ENCODE peak calls at places on chromosomes 4 and X, in four cellular contexts. R is D341Med, V is endothelial cell of umbilical vein, B is cardiac muscle cell. D is an unnamed sample.
A peak's percentile ranks its signal among the peaks of the same experiment; 100 is the strongest.

GRCh38 chrX:115535421-115535820 is 25.6 kb upstream of the PLS3 start:
- DNase-seq in R (no peak), V (peak; percentile 35), B (no peak), D (no peak)

GRCh38 chrX:105191878-105192277 is 28.6 kb downstream of the TEX13A start:
- DNase-seq in R (peak; percentile 38), V (peak; percentile 1), B (peak; percentile 14), D (peak; percentile 6)

GRCh38 chr4:123976285-123976684 is 579.7 kb downstream of the SPRY1 start:
- DNase-seq in R (no peak), V (peak; percentile 90), B (peak; percentile 35), D (peak; percentile 84)

GRCh38 chr4:157072002-157072401 is 3.9 kb upstream of the GLRB start:
- DNase-seq in R (no peak), V (peak; percentile 45), B (peak; percentile 24), D (peak; percentile 46)

GRCh38 chrX:37485429-37485828 is 86.0 kb upstream of the LANCL3 start:
- DNase-seq in R (no peak), V (no peak), B (no peak), D (no peak)

GRCh38 chrX:39313149-39313548 is 511.9 kb downstream of the MID1IP1 start:
- DNase-seq in R (no peak), V (no peak), B (no peak), D (no peak)

GRCh38 chr4:150971901-150972300 is 43.2 kb downstream of the LRBA start:
- DNase-seq in R (no peak), V (peak; percentile 28), B (peak; percentile 2), D (no peak)

GRCh38 chr4:1563768-1564485 is 120.2 kb downstream of the FAM53A start:
- DNase-seq in R (no peak), V (no peak), B (no peak), D (no peak)

GRCh38 chrX:9605484-9605883 is 140.6 kb downstream of the TBL1X start:
- DNase-seq in R (no peak), V (no peak), B (no peak), D (no peak)

GRCh38 chr4:108398326-108398725 is 222.1 kb upstream of the RPL34 start:
- DNase-seq in R (no peak), V (no peak), B (no peak), D (no peak)

GRCh38 chrX:29858714-29859113 is 356.6 kb upstream of the MAGEB2 start:
- DNase-seq in R (no peak), V (no peak), B (peak; percentile 16), D (no peak)

GRCh38 chr4:140754918-140755810 is 1.0 kb downstream of the TBC1D9 start:
- DNase-seq in R (no peak), V (peak; percentile 71), B (no peak), D (peak; percentile 58)

GRCh38 chr4:97910005-97910404 is 233.3 kb downstream of the STPG2 start:
- DNase-seq in R (peak; percentile 42), V (no peak), B (no peak), D (no peak)

GRCh38 chrX:619812-620493 is 10.6 kb upstream of the SHOX start:
- DNase-seq in R (no peak), V (no peak), B (no peak), D (no peak)

GRCh38 chr4:10096201-10096975 is 20.2 kb downstream of the WDR1 start:
- DNase-seq in R (no peak), V (peak; percentile 71), B (peak; percentile 89), D (no peak)